ENCODE peak calls at places on chromosomes 7 and 10, in eight cellular contexts. One of them, this sample, is unnamed.

GRCh38 chr10:71963756-71964668 is at the start of gene CHST3:
- DNase-seq in stomach: peak
- DNase-seq in breast epithelium: no peak
- DNase-seq in brain microvascular endothelial cell: no peak
- DNase-seq in cardiac muscle cell: peak
- DNase-seq in chondrocyte: no peak
- DNase-seq in IMR-90: peak
- DNase-seq in bronchial epithelial cell: no peak
- DNase-seq in this sample: peak

GRCh38 chr7:114026486-114027089 is 107.8 kb upstream of the PPP1R3A start:
- DNase-seq in stomach: no peak
- DNase-seq in breast epithelium: no peak
- DNase-seq in brain microvascular endothelial cell: peak
- DNase-seq in cardiac muscle cell: peak
- DNase-seq in chondrocyte: no peak
- DNase-seq in IMR-90: peak
- DNase-seq in bronchial epithelial cell: peak
- DNase-seq in this sample: no peak

GRCh38 chr7:129943352-129943751 is 9.4 kb downstream of the UBE2H start:
- DNase-seq in stomach: no peak
- DNase-seq in breast epithelium: no peak
- DNase-seq in brain microvascular endothelial cell: no peak
- DNase-seq in cardiac muscle cell: no peak
- DNase-seq in chondrocyte: no peak
- DNase-seq in IMR-90: no peak
- DNase-seq in bronchial epithelial cell: no peak
- DNase-seq in this sample: no peak

GRCh38 chr7:146772581-146772980 is 656.0 kb downstream of the CNTNAP2 start:
- DNase-seq in stomach: no peak
- DNase-seq in breast epithelium: no peak
- DNase-seq in brain microvascular endothelial cell: no peak
- DNase-seq in cardiac muscle cell: peak
- DNase-seq in chondrocyte: no peak
- DNase-seq in IMR-90: no peak
- DNase-seq in bronchial epithelial cell: no peak
- DNase-seq in this sample: no peak

GRCh38 chr7:94417921-94418320 is 23.2 kb downstream of the COL1A2 start:
- DNase-seq in stomach: no peak
- DNase-seq in breast epithelium: no peak
- DNase-seq in brain microvascular endothelial cell: no peak
- DNase-seq in cardiac muscle cell: no peak
- DNase-seq in chondrocyte: no peak
- DNase-seq in IMR-90: no peak
- DNase-seq in bronchial epithelial cell: no peak
- DNase-seq in this sample: no peak

GRCh38 chr10:86632009-86632800 is 22.1 kb upstream of the OPN4 start:
- DNase-seq in stomach: peak
- DNase-seq in breast epithelium: no peak
- DNase-seq in brain microvascular endothelial cell: no peak
- DNase-seq in cardiac muscle cell: peak
- DNase-seq in chondrocyte: no peak
- DNase-seq in IMR-90: no peak
- DNase-seq in bronchial epithelial cell: no peak
- DNase-seq in this sample: peak

GRCh38 chr10:24894309-24894708 is 58.1 kb downstream of the PRTFDC1 start:
- DNase-seq in stomach: no peak
- DNase-seq in breast epithelium: no peak
- DNase-seq in brain microvascular endothelial cell: peak
- DNase-seq in cardiac muscle cell: no peak
- DNase-seq in chondrocyte: no peak
- DNase-seq in IMR-90: peak
- DNase-seq in bronchial epithelial cell: no peak
- DNase-seq in this sample: no peak

GRCh38 chr7:42831051-42831952 is 80.6 kb downstream of the C7orf25 start:
- DNase-seq in stomach: peak
- DNase-seq in breast epithelium: no peak
- DNase-seq in brain microvascular endothelial cell: peak
- DNase-seq in cardiac muscle cell: peak
- DNase-seq in chondrocyte: no peak
- DNase-seq in IMR-90: peak
- DNase-seq in bronchial epithelial cell: peak
- DNase-seq in this sample: no peak

GRCh38 chr7:18607025-18607424 is 111.5 kb downstream of the HDAC9 start:
- DNase-seq in stomach: no peak
- DNase-seq in breast epithelium: no peak
- DNase-seq in brain microvascular endothelial cell: no peak
- DNase-seq in cardiac muscle cell: no peak
- DNase-seq in chondrocyte: no peak
- DNase-seq in IMR-90: peak
- DNase-seq in bronchial epithelial cell: peak
- DNase-seq in this sample: no peak

GRCh38 chr7:148987751-148988512 is 40.4 kb downstream of the PDIA4 start:
- DNase-seq in stomach: peak
- DNase-seq in breast epithelium: no peak
- DNase-seq in brain microvascular endothelial cell: no peak
- DNase-seq in cardiac muscle cell: peak
- DNase-seq in chondrocyte: peak
- DNase-seq in IMR-90: peak
- DNase-seq in bronchial epithelial cell: peak
- DNase-seq in this sample: no peak

GRCh38 chr7:95436407-95436806 is 1.6 kb upstream of the PON2 start:
- DNase-seq in stomach: no peak
- DNase-seq in breast epithelium: no peak
- DNase-seq in brain microvascular endothelial cell: no peak
- DNase-seq in cardiac muscle cell: no peak
- DNase-seq in chondrocyte: no peak
- DNase-seq in IMR-90: no peak
- DNase-seq in bronchial epithelial cell: no peak
- DNase-seq in this sample: no peak

GRCh38 chr10:102418612-102419560 is at the start of gene PSD:
- DNase-seq in stomach: no peak
- DNase-seq in breast epithelium: no peak
- DNase-seq in brain microvascular endothelial cell: no peak
- DNase-seq in cardiac muscle cell: peak
- DNase-seq in chondrocyte: no peak
- DNase-seq in IMR-90: no peak
- DNase-seq in bronchial epithelial cell: no peak
- DNase-seq in this sample: no peak

DNA sequence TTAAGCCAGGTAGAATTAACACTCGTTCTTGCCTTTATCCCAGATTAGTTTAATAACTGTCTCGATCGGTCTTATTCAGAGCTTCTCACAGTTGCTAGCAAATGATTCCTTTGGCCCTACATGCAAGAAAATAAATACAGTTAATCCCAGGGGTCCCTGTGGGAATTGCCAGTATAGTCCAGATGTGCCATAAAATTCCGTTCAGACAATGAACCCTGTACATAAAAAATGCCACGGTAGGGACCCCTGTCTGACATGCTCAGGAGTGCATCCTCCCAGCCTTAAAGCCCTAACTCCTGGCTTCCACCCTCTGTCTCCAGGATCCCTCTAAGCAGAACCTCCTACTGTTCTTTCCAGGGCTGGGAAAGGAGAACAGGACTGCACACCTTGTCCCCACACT is 207.5 kb downstream of the ARHGAP12 start:
- DNase-seq in stomach: no peak
- DNase-seq in breast epithelium: no peak
- DNase-seq in brain microvascular endothelial cell: no peak
- DNase-seq in cardiac muscle cell: no peak
- DNase-seq in chondrocyte: no peak
- DNase-seq in IMR-90: no peak
- DNase-seq in bronchial epithelial cell: no peak
- DNase-seq in this sample: no peak
- TF ChIP-seq CTCF in stomach: no peak
- TF ChIP-seq CTCF in breast epithelium: no peak
- TF ChIP-seq CTCF in brain microvascular endothelial cell: no peak
- TF ChIP-seq CTCF in cardiac muscle cell: no peak
- TF ChIP-seq CTCF in chondrocyte: no peak
- TF ChIP-seq CTCF in IMR-90: no peak
- TF ChIP-seq CTCF in bronchial epithelial cell: no peak
- TF ChIP-seq CTCF in this sample: no peak

DNA sequence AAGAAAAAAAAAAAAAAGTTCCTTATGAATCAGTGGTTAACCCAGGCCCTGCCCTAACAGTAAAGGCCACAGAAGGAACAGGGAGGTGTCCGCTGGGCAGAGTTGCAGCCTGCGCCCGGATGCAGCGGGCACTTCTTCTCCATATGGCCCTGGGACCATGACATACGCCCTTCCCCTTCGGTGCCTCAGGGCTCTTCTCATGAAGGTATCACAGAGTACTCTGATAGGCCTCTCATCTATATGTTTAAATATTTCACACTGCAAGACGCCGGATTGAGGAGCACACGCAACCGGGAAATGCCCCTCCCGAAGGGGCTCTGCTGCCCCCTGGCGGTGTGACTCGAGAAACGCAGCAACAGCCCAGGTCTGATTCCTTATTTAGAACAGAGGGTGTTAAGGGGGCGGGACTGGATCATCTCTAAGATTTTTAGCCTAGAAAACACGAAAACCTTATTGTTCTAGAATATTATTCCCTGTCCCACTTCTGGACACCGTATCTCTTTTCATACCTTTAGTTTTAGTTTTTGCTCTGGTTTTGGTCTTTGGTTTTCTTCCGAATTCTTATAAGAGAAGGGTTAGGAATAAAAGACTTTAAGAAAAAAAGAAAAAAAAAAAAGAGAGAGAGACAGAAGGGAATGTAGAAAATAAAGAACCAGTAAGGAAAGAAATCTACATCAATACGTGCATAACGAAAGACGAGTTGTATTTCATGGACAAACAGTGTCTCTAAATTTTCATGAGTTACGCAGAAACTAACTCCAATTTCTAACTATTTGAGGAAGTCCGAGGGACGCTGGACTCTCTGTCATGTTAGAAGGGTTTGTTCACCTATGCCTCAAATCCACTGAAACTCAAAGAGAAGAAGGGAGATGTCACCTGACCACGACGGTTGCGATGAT is 12.0 kb downstream of the DAGLB start:
- DNase-seq in stomach: peak
- DNase-seq in breast epithelium: peak
- DNase-seq in brain microvascular endothelial cell: peak
- DNase-seq in cardiac muscle cell: peak
- DNase-seq in chondrocyte: no peak
- DNase-seq in IMR-90: peak
- DNase-seq in bronchial epithelial cell: peak
- DNase-seq in this sample: peak
- TF ChIP-seq CTCF in stomach: peak
- TF ChIP-seq CTCF in breast epithelium: peak
- TF ChIP-seq CTCF in brain microvascular endothelial cell: peak
- TF ChIP-seq CTCF in cardiac muscle cell: peak
- TF ChIP-seq CTCF in chondrocyte: peak
- TF ChIP-seq CTCF in IMR-90: peak
- TF ChIP-seq CTCF in bronchial epithelial cell: peak
- TF ChIP-seq CTCF in this sample: peak

DNA sequence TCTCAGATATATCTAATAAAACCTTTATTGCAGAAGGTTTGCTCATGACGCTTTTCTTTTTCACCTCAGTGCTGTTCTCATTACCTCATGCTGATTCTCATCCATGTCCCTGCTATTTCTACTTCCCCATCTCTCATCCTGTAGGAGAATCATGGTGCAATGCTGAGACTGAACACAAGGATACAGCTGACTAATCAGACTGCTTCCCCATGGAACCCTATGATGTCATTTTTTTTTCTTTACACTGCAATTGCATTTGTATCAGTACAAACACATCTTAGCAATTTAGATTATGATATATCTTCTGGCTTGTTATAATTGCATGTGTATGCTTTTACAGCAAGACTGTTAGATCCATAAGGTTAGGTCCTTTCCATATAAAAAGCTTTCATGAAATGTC is 93.7 kb downstream of the SEMA3A start:
- DNase-seq in stomach: no peak
- DNase-seq in breast epithelium: no peak
- DNase-seq in brain microvascular endothelial cell: peak
- DNase-seq in cardiac muscle cell: no peak
- DNase-seq in chondrocyte: no peak
- DNase-seq in IMR-90: peak
- DNase-seq in bronchial epithelial cell: peak
- DNase-seq in this sample: no peak
- TF ChIP-seq CTCF in stomach: no peak
- TF ChIP-seq CTCF in breast epithelium: no peak
- TF ChIP-seq CTCF in brain microvascular endothelial cell: peak
- TF ChIP-seq CTCF in cardiac muscle cell: peak
- TF ChIP-seq CTCF in chondrocyte: peak
- TF ChIP-seq CTCF in IMR-90: peak
- TF ChIP-seq CTCF in bronchial epithelial cell: peak
- TF ChIP-seq CTCF in this sample: peak

DNA sequence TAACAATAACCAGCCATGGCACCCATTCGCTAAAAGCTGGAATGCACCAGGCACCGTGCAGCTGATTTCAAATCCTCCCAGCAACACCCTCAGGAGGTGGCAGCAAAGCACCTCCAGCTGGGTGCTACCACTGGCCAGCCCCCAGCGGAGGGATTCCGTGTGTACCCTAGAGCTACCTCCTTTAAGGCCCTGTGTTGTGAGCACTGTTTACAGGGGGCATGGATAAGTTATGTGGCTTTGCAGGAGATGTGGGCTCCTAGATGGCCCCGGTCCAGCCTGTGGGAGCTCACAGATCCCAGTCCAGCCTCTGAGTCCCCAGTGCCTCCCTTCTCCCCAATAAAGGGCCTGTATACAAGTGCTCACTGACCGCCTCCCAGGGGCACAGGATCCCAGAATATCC is 27.1 kb downstream of the TNRC18 start:
- DNase-seq in stomach: peak
- DNase-seq in breast epithelium: no peak
- DNase-seq in brain microvascular endothelial cell: no peak
- DNase-seq in cardiac muscle cell: no peak
- DNase-seq in chondrocyte: no peak
- DNase-seq in IMR-90: no peak
- DNase-seq in bronchial epithelial cell: peak
- DNase-seq in this sample: no peak
- TF ChIP-seq CTCF in stomach: no peak
- TF ChIP-seq CTCF in breast epithelium: no peak
- TF ChIP-seq CTCF in brain microvascular endothelial cell: peak
- TF ChIP-seq CTCF in cardiac muscle cell: no peak
- TF ChIP-seq CTCF in chondrocyte: peak
- TF ChIP-seq CTCF in IMR-90: no peak
- TF ChIP-seq CTCF in bronchial epithelial cell: peak
- TF ChIP-seq CTCF in this sample: no peak

GRCh38 chr10:29124864-29125263 is 164.0 kb upstream of the LYZL1 start:
- DNase-seq in stomach: no peak
- DNase-seq in breast epithelium: no peak
- DNase-seq in brain microvascular endothelial cell: no peak
- DNase-seq in cardiac muscle cell: no peak
- DNase-seq in chondrocyte: no peak
- DNase-seq in IMR-90: no peak
- DNase-seq in bronchial epithelial cell: no peak
- DNase-seq in this sample: no peak

GRCh38 chr10:29113251-29113945 is 175.5 kb upstream of the LYZL1 start:
- DNase-seq in stomach: no peak
- DNase-seq in breast epithelium: no peak
- DNase-seq in brain microvascular endothelial cell: no peak
- DNase-seq in cardiac muscle cell: peak
- DNase-seq in chondrocyte: no peak
- DNase-seq in IMR-90: no peak
- DNase-seq in bronchial epithelial cell: no peak
- DNase-seq in this sample: no peak

GRCh38 chr10:29120216-29120615 is 168.7 kb upstream of the LYZL1 start:
- DNase-seq in stomach: no peak
- DNase-seq in breast epithelium: no peak
- DNase-seq in brain microvascular endothelial cell: peak
- DNase-seq in cardiac muscle cell: no peak
- DNase-seq in chondrocyte: no peak
- DNase-seq in IMR-90: peak
- DNase-seq in bronchial epithelial cell: peak
- DNase-seq in this sample: no peak

GRCh38 chr10:29117781-29118180 is 171.1 kb upstream of the LYZL1 start:
- DNase-seq in stomach: no peak
- DNase-seq in breast epithelium: no peak
- DNase-seq in brain microvascular endothelial cell: no peak
- DNase-seq in cardiac muscle cell: no peak
- DNase-seq in chondrocyte: no peak
- DNase-seq in IMR-90: no peak
- DNase-seq in bronchial epithelial cell: no peak
- DNase-seq in this sample: no peak

GRCh38 chr10:29119374-29119773 is 169.5 kb upstream of the LYZL1 start:
- DNase-seq in stomach: peak
- DNase-seq in breast epithelium: peak
- DNase-seq in brain microvascular endothelial cell: no peak
- DNase-seq in cardiac muscle cell: no peak
- DNase-seq in chondrocyte: no peak
- DNase-seq in IMR-90: peak
- DNase-seq in bronchial epithelial cell: no peak
- DNase-seq in this sample: peak
- TF ChIP-seq CTCF in stomach: peak
- TF ChIP-seq CTCF in breast epithelium: no peak
- TF ChIP-seq CTCF in brain microvascular endothelial cell: peak
- TF ChIP-seq CTCF in cardiac muscle cell: peak
- TF ChIP-seq CTCF in chondrocyte: peak
- TF ChIP-seq CTCF in IMR-90: peak
- TF ChIP-seq CTCF in bronchial epithelial cell: peak
- TF ChIP-seq CTCF in this sample: peak

This sample was measured in progenitor cell of endocrine pancreas.